ENCODE peak calls at places on chromosome 11, in eight cellular contexts. N, L, I, Q, A, B, F and H are unnamed samples.

GRCh38 chr11:128894685-128895084 is 3.5 kb downstream of the KCNJ5 start:
- DNase-seq in I (no peak), A (no peak), F (no peak), B (no peak), L (no peak), Q (peak; percentile 53), N (no peak), H (peak; percentile 72)

GRCh38 chr11:27830206-27830605 is 130.0 kb upstream of the BDNF start:
- DNase-seq in Q (no peak), F (no peak), N (no peak), A (no peak), L (no peak), B (no peak), I (no peak), H (no peak)

GRCh38 chr11:96736591-96736990 is 346.8 kb downstream of the JRKL start:
- DNase-seq in F (no peak), L (no peak), B (no peak), A (no peak), N (no peak), Q (no peak), I (no peak), H (no peak)

GRCh38 chr11:78654071-78654470 is 79.4 kb upstream of the NARS2 start:
- DNase-seq in A (no peak), L (no peak), Q (no peak), B (no peak), N (no peak), I (no peak), F (no peak), H (no peak)

GRCh38 chr11:128042290-128042751 is 545.0 kb downstream of the ETS1 start:
- DNase-seq in A (no peak), B (no peak), N (no peak), Q (no peak), I (no peak), L (no peak), F (no peak), H (no peak)

GRCh38 chr11:123137496-123138270 is 57.4 kb downstream of the CLMP start:
- DNase-seq in L (no peak), F (no peak), Q (peak; percentile 93), N (peak; percentile 78), B (peak; percentile 74), A (no peak), I (no peak), H (peak; percentile 94)

GRCh38 chr11:112085822-112086421 is 634 bp downstream of the TIMM8B start:
- DNase-seq in A (peak; percentile 51), L (peak; percentile 33), F (no peak), N (no peak), I (no peak), B (no peak), Q (no peak), H (no peak)

GRCh38 chr11:117789241-117789640 is 7.8 kb downstream of the DSCAML1 start:
- DNase-seq in N (no peak), I (no peak), F (no peak), B (no peak), Q (no peak), L (no peak), A (no peak), H (no peak)

GRCh38 chr11:125167954-125168821 is 3.6 kb downstream of the PKNOX2 start:
- DNase-seq in N (no peak), L (no peak), B (peak; percentile 16), A (no peak), Q (no peak), I (no peak), F (no peak), H (no peak)

GRCh38 chr11:22688914-22689313 is 22.5 kb downstream of the GAS2 start:
- DNase-seq in N (no peak), Q (no peak), B (no peak), A (no peak), F (no peak), I (no peak), L (no peak), H (no peak)

GRCh38 chr11:18865261-18865660 is 73.7 kb upstream of the PTPN5 start:
- DNase-seq in B (no peak), A (no peak), L (no peak), F (no peak), Q (no peak), I (no peak), N (no peak), H (no peak)

GRCh38 chr11:111514216-111515031 is at the start of gene HOATZ:
- DNase-seq in F (no peak), A (no peak), Q (no peak), N (no peak), B (no peak), L (no peak), I (peak; percentile 33), H (peak; percentile 36)

GRCh38 chr11:104094576-104094975 is 58.1 kb downstream of the DDI1 start:
- DNase-seq in Q (no peak), N (no peak), A (no peak), I (no peak), F (no peak), L (no peak), B (no peak), H (no peak)

GRCh38 chr11:43756575-43756974 is 76.0 kb downstream of the HSD17B12 start:
- DNase-seq in A (no peak), N (no peak), B (no peak), L (no peak), I (no peak), Q (no peak), F (no peak), H (no peak)

GRCh38 chr11:35006389-35007128 is 90.1 kb downstream of the PDHX start:
- DNase-seq in I (no peak), A (peak; percentile 66), L (no peak), F (no peak), Q (no peak), B (no peak), N (no peak), H (no peak)

GRCh38 chr11:65606876-65607613 is 7.0 kb downstream of the MAP3K11 start:
- DNase-seq in I (peak; percentile 49), Q (peak; percentile 99), L (peak; percentile 43), F (peak; percentile 90), B (peak; percentile 87), N (peak; percentile 95), A (no peak), H (peak; percentile 98)

GRCh38 chr11:10392680-10393079 is 62.4 kb upstream of the AMPD3 start:
- DNase-seq in I (no peak), B (no peak), L (no peak), N (no peak), F (no peak), Q (no peak), A (no peak), H (no peak)

GRCh38 chr11:85712953-85713352 is 27.0 kb upstream of the CCDC89 start:
- DNase-seq in F (no peak), B (no peak), I (no peak), A (no peak), L (no peak), N (no peak), Q (no peak), H (no peak)

GRCh38 chr11:72038491-72038890 is 39.8 kb downstream of the IL18BP start:
- DNase-seq in F (peak; percentile 50), B (no peak), Q (peak; percentile 94), I (no peak), L (peak; percentile 33), A (no peak), N (peak; percentile 72), H (peak; percentile 83)

DNA sequence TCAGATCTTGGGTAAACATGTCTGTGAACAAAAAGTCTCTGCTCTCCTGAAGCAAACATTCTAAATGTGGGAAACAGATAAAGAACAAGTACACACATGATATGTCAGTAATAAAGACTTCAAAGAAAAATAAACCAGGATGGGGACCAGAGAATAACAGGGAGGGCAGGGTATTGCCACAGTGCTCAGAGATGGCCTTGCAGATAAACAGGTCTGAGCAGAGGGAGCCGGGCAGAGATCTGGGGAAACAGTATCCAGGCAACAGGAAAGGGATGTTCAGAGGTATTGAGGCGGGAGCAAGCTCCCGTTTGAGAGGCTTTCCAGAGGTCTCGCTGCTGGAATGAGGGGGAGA is 2.9 kb downstream of the CCDC86 start:
- DNase-seq in Q (no peak), A (no peak), L (no peak), F (no peak), I (no peak), B (no peak), N (no peak), H (no peak)
- H3K27ac ChIP-seq in Q (no peak overlapping the region), A (no peak overlapping the region), L (no peak overlapping the region), F (peak overlapping the region; percentile 40), I (no peak overlapping the region), B (no peak overlapping the region), N (no peak overlapping the region), H (no peak overlapping the region)

GRCh38 chr11:16984229-16984628 is 30.0 kb downstream of the PLEKHA7 start:
- DNase-seq in L (no peak), I (no peak), B (no peak), A (no peak), N (no peak), F (no peak), Q (no peak), H (no peak)

GRCh38 chr11:16982809-16983208 is 31.4 kb downstream of the PLEKHA7 start:
- DNase-seq in Q (no peak), F (no peak), I (no peak), B (no peak), N (no peak), L (no peak), A (no peak), H (no peak)

GRCh38 chr11:16979708-16980622 is 34.2 kb downstream of the PLEKHA7 start:
- DNase-seq in N (no peak), B (no peak), L (no peak), I (no peak), Q (no peak), F (no peak), A (no peak), H (no peak)

GRCh38 chr11:16982256-16982671 is 31.9 kb downstream of the PLEKHA7 start:
- DNase-seq in L (no peak), B (no peak), Q (no peak), F (no peak), N (no peak), A (no peak), I (no peak), H (no peak)

DNA sequence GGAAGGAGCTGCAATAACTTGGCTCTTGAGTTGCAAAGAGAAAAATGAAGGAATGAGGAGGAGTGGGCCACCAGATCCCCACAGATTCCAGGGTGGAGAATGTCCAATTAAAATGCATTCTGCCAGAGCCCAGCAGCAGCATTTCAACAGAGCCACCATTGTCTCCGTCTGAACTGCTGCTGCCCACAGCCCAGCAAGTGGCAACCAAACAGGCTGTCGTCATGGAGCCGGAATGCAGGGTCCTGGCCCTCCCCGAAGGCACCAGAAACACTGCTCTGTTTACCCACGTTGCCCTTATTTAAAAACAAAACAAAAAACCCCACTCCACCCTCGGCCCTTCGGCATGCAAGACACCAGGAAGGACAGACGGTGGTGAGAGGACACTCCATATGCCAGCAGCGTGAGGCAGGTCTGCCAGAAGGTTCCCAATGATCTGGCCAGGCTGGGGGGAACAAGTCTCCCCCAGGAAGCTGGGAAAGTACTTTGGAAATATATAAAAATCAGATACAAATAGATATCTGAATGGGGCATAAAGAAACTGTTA is 32.5 kb downstream of the PLEKHA7 start:
- DNase-seq in B (peak; percentile 93), L (peak; percentile 81), A (no peak), I (peak; percentile 28), F (peak; percentile 67), Q (no peak), N (no peak), H (peak; percentile 79)
- H3K27ac ChIP-seq in B (peak overlapping the region; percentile 81), L (peak overlapping the region; percentile 48), A (no peak overlapping the region), I (peak overlapping the region; percentile 90), F (peak overlapping the region; percentile 90), Q (peak overlapping the region; percentile 46), N (no peak overlapping the region), H (peak overlapping the region; percentile 50)

GRCh38 chr11:15615412-15616096 is 500.8 kb downstream of the INSC start:
- DNase-seq in L (no peak), A (no peak), B (no peak), Q (no peak), N (no peak), I (no peak), F (no peak), H (no peak)
- H3K27ac ChIP-seq in L (no peak overlapping the region), A (no peak overlapping the region), B (no peak overlapping the region), Q (no peak overlapping the region), N (no peak overlapping the region), I (no peak overlapping the region), F (no peak overlapping the region), H (peak overlapping the region; percentile 70)

GRCh38 chr11:64219755-64220154 is 6.2 kb downstream of the TRPT1 start:
- DNase-seq in A (no peak), B (no peak), I (no peak), Q (no peak), F (no peak), L (no peak), N (peak; percentile 20), H (peak; percentile 52)
- H3K27ac ChIP-seq in A (no peak overlapping the region), B (no peak overlapping the region), I (no peak overlapping the region), Q (no peak overlapping the region), F (no peak overlapping the region), L (no peak overlapping the region), N (no peak overlapping the region), H (no peak overlapping the region)